ENCODE peak calls at places on chromosomes 5 and 9, in four cellular contexts. I is nephron progenitor cell, C is IMR-90, L is dorsolateral prefrontal cortex. P is an unnamed sample.

GRCh38 chr5:169083394-169084018 is 217.4 kb downstream of the SLIT3 start:
- DNase-seq in I (no peak), C (no peak), L (no peak), P (no peak)

GRCh38 chr9:104144336-104144735 is 50.2 kb downstream of the SMC2 start:
- DNase-seq in I (no peak), C (no peak), L (no peak), P (no peak)

GRCh38 chr9:135993409-135993742 is 32.2 kb upstream of the UBAC1 start:
- DNase-seq in I (no peak), C (no peak), L (no peak), P (no peak)

GRCh38 chr9:95848764-95849163 is 26.7 kb upstream of the ERCC6L2 start:
- DNase-seq in I (no peak), C (no peak), L (no peak), P (no peak)

GRCh38 chr9:69174645-69175487 is 789 bp downstream of the TJP2 start:
- DNase-seq in I (peak; percentile 50), C (peak; percentile 98), L (no peak), P (peak; percentile 76)

GRCh38 chr5:33743089-33743488 is 148.7 kb downstream of the ADAMTS12 start:
- DNase-seq in I (no peak), C (no peak), L (no peak), P (no peak)

GRCh38 chr5:108801776-108802175 is 54.1 kb downstream of the FER start:
- DNase-seq in I (no peak), C (peak; percentile 97), L (no peak), P (no peak)

GRCh38 chr5:50711280-50711679 is 44.8 kb downstream of the PARP8 start:
- DNase-seq in I (no peak), C (peak; percentile 8), L (no peak), P (peak; percentile 56)

GRCh38 chr5:81924467-81924866 is 47.4 kb upstream of the ATG10 start:
- DNase-seq in I (no peak), C (no peak), L (no peak), P (no peak)

GRCh38 chr5:143650296-143650695 is 161.7 kb upstream of the HMHB1 start:
- DNase-seq in I (no peak), C (no peak), L (no peak), P (no peak)

GRCh38 chr9:4315582-4316215 is 15.8 kb upstream of the GLIS3 start:
- DNase-seq in I (peak; percentile 84), C (peak; percentile 69), L (peak; percentile 80), P (peak; percentile 76)

GRCh38 chr5:139769477-139769876 is 26.1 kb upstream of the PSD2 start:
- DNase-seq in I (no peak), C (no peak), L (no peak), P (no peak)

GRCh38 chr5:61409568-61409967 is 77.5 kb downstream of the ZSWIM6 start:
- DNase-seq in I (no peak), C (peak; percentile 96), L (no peak), P (no peak)

GRCh38 chr5:67474597-67475238 is 278.1 kb upstream of the CD180 start:
- DNase-seq in I (no peak), C (no peak), L (no peak), P (no peak)

GRCh38 chr5:88883059-88883565 is at the start of gene MEF2C:
- DNase-seq in I (peak; percentile 63), C (peak; percentile 81), L (peak; percentile 67), P (peak; percentile 76)

GRCh38 chr5:168117469-168117868 is 174.0 kb upstream of the WWC1 start:
- DNase-seq in I (no peak), C (no peak), L (no peak), P (no peak)

DNA sequence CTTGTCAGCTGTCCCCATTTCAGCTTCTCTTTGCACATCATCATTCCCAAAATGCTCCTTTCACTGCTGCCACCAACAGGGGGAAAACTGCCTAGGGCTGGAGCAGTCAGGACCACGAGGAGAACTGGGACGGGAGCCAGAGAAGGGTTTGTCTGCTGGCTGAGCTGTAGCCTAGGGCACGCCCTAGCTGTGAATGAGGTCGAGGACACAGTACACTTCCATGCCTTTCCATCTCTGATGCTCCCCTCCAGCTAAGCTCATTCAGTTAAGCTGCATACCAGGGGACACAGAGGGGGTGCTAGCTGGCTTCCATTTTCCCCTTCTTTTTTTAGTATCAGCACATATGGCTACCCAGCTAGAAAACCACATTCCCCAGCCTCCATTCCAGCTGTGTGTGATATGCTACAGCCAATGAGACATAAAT is 64.7 kb downstream of the STK10 start:
- DNase-seq in I (no peak), C (peak; percentile 67), L (peak; percentile 69), P (no peak)
- TF ChIP-seq CTCF in I (no peak), C (peak; percentile 31), L (peak; percentile 40), P (no peak)

GRCh38 chr5:150175536-150175935 is 9.0 kb downstream of the CDX1 start:
- DNase-seq in I (peak; percentile 43), C (peak; percentile 25), L (no peak), P (peak; percentile 68)
- TF ChIP-seq CTCF in I (peak; percentile 54), C (peak; percentile 51), L (no peak), P (peak; percentile 25)

GRCh38 chr5:126376443-126376842 is 46.8 kb upstream of the GRAMD2B start:
- DNase-seq in I (no peak), C (no peak), L (no peak), P (no peak)

GRCh38 chr5:126383246-126383645 is 40.0 kb upstream of the GRAMD2B start:
- DNase-seq in I (no peak), C (peak; percentile 76), L (no peak), P (no peak)

GRCh38 chr5:126373621-126374416 is 49.4 kb upstream of the GRAMD2B start:
- DNase-seq in I (no peak), C (no peak), L (no peak), P (no peak)

DNA sequence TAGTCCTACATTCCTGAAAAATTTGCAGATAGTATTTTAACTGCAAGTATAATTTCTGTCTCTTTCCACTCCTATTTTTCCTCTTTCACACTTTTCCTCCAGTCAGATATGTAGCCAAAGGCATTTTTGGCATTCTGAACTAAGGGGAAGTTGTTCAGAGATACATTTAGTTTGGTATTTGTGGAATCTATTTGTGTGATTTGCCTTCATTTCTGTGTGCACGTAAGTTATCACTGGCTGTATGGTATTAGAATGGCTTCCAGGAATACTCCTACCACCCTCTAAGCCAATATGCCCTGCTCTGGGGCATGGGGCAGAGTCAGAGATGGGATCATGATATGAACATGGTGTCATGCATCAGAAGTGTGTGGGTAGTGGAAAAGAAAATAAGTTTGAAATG is 45.8 kb upstream of the GRAMD2B start:
- DNase-seq in I (no peak), C (peak; percentile 23), L (no peak), P (no peak)
- TF ChIP-seq CTCF in I (no peak), C (no peak), L (no peak), P (no peak)

GRCh38 chr5:9288234-9288633 is 257.6 kb downstream of the SEMA5A start:
- DNase-seq in I (no peak), C (no peak), L (peak; percentile 56), P (no peak)
- TF ChIP-seq CTCF in I (no peak), C (no peak), L (peak; percentile 62), P (no peak)

P was measured in GM20000.